ENCODE peak calls at places on chromosome 21, in six cellular contexts. One of them, this sample, is unnamed.

GRCh38 chr21:21682172-21682571 is 684.0 kb downstream of the NCAM2 start:
- DNase-seq in K562: no peak
- DNase-seq in Panc1: no peak
- DNase-seq in spleen: no peak
- DNase-seq in GM23338: no peak
- DNase-seq in breast epithelium: no peak
- DNase-seq in this sample: no peak

GRCh38 chr21:44049606-44050005 is 37.5 kb downstream of the TRAPPC10 start:
- DNase-seq in K562: no peak
- DNase-seq in Panc1: no peak
- DNase-seq in spleen: no peak
- DNase-seq in GM23338: no peak
- DNase-seq in breast epithelium: no peak
- DNase-seq in this sample: no peak

GRCh38 chr21:34582506-34583150 is 32.3 kb downstream of the RCAN1 start:
- DNase-seq in K562: peak; percentile 32
- DNase-seq in Panc1: no peak
- DNase-seq in spleen: no peak
- DNase-seq in GM23338: peak; percentile 70
- DNase-seq in breast epithelium: no peak
- DNase-seq in this sample: no peak

GRCh38 chr21:17512245-17513213 is at the start of gene CXADR:
- DNase-seq in K562: peak; percentile 81
- DNase-seq in Panc1: no peak
- DNase-seq in spleen: peak; percentile 89
- DNase-seq in GM23338: peak; percentile 95
- DNase-seq in breast epithelium: peak; percentile 76
- DNase-seq in this sample: peak; percentile 92

GRCh38 chr21:32914424-32915070 is 111.2 kb upstream of the OLIG2 start:
- DNase-seq in K562: no peak
- DNase-seq in Panc1: no peak
- DNase-seq in spleen: no peak
- DNase-seq in GM23338: no peak
- DNase-seq in breast epithelium: no peak
- DNase-seq in this sample: no peak

GRCh38 chr21:25912402-25912746 is 177.6 kb downstream of the GABPA start:
- DNase-seq in K562: no peak
- DNase-seq in Panc1: no peak
- DNase-seq in spleen: no peak
- DNase-seq in GM23338: no peak
- DNase-seq in breast epithelium: no peak
- DNase-seq in this sample: no peak

GRCh38 chr21:21039624-21040023 is 41.4 kb downstream of the NCAM2 start:
- DNase-seq in K562: no peak
- DNase-seq in Panc1: no peak
- DNase-seq in spleen: no peak
- DNase-seq in GM23338: no peak
- DNase-seq in breast epithelium: no peak
- DNase-seq in this sample: no peak

GRCh38 chr21:29217818-29218252 is 80.9 kb upstream of the BACH1 start:
- DNase-seq in K562: no peak
- DNase-seq in Panc1: peak; percentile 90
- DNase-seq in spleen: no peak
- DNase-seq in GM23338: no peak
- DNase-seq in breast epithelium: no peak
- DNase-seq in this sample: no peak

GRCh38 chr21:39006653-39007417 is 176.4 kb downstream of the PSMG1 start:
- DNase-seq in K562: no peak
- DNase-seq in Panc1: no peak
- DNase-seq in spleen: no peak
- DNase-seq in GM23338: no peak
- DNase-seq in breast epithelium: no peak
- DNase-seq in this sample: peak; percentile 65

GRCh38 chr21:17427157-17427556 is 85.7 kb upstream of the CXADR start:
- DNase-seq in K562: no peak
- DNase-seq in Panc1: no peak
- DNase-seq in spleen: no peak
- DNase-seq in GM23338: no peak
- DNase-seq in breast epithelium: no peak
- DNase-seq in this sample: no peak

GRCh38 chr21:32772281-32773047 is 909 bp upstream of the PAXBP1 start:
- DNase-seq in K562: peak; percentile 56
- DNase-seq in Panc1: no peak
- DNase-seq in spleen: peak; percentile 81
- DNase-seq in GM23338: peak; percentile 8
- DNase-seq in breast epithelium: no peak
- DNase-seq in this sample: peak; percentile 60

GRCh38 chr21:42413500-42413899 is 9.8 kb downstream of the UBASH3A start:
- DNase-seq in K562: no peak
- DNase-seq in Panc1: no peak
- DNase-seq in spleen: no peak
- DNase-seq in GM23338: no peak
- DNase-seq in breast epithelium: no peak
- DNase-seq in this sample: no peak

GRCh38 chr21:42495765-42496119 is 282 bp downstream of the RSPH1 start:
- DNase-seq in K562: no peak
- DNase-seq in Panc1: no peak
- DNase-seq in spleen: no peak
- DNase-seq in GM23338: peak; percentile 49
- DNase-seq in breast epithelium: no peak
- DNase-seq in this sample: peak; percentile 74

GRCh38 chr21:42028754-42029385 is 18.7 kb upstream of the ZBTB21 start:
- DNase-seq in K562: no peak
- DNase-seq in Panc1: no peak
- DNase-seq in spleen: no peak
- DNase-seq in GM23338: no peak
- DNase-seq in breast epithelium: peak; percentile 19
- DNase-seq in this sample: peak; percentile 30

GRCh38 chr21:18524097-18524496 is 120.5 kb upstream of the TMPRSS15 start:
- DNase-seq in K562: no peak
- DNase-seq in Panc1: no peak
- DNase-seq in spleen: no peak
- DNase-seq in GM23338: no peak
- DNase-seq in breast epithelium: no peak
- DNase-seq in this sample: no peak

GRCh38 chr21:34023691-34024381 is 49.5 kb upstream of the MRPS6 start:
- DNase-seq in K562: no peak
- DNase-seq in Panc1: no peak
- DNase-seq in spleen: no peak
- DNase-seq in GM23338: no peak
- DNase-seq in breast epithelium: no peak
- DNase-seq in this sample: no peak

GRCh38 chr21:29721242-29721641 is 218.6 kb downstream of the GRIK1 start:
- DNase-seq in K562: no peak
- DNase-seq in Panc1: no peak
- DNase-seq in spleen: no peak
- DNase-seq in GM23338: no peak
- DNase-seq in breast epithelium: no peak
- DNase-seq in this sample: no peak

GRCh38 chr21:15722591-15723324 is 7.0 kb upstream of the USP25 start:
- DNase-seq in K562: no peak
- DNase-seq in Panc1: no peak
- DNase-seq in spleen: no peak
- DNase-seq in GM23338: peak; percentile 71
- DNase-seq in breast epithelium: no peak
- DNase-seq in this sample: no peak

GRCh38 chr21:32712043-32712442 is 15.8 kb downstream of the SYNJ1 start:
- DNase-seq in K562: no peak
- DNase-seq in Panc1: no peak
- DNase-seq in spleen: no peak
- DNase-seq in GM23338: no peak
- DNase-seq in breast epithelium: no peak
- DNase-seq in this sample: peak; percentile 20

GRCh38 chr21:32021319-32022027 is 148.7 kb downstream of the HUNK start:
- DNase-seq in K562: no peak
- DNase-seq in Panc1: no peak
- DNase-seq in spleen: no peak
- DNase-seq in GM23338: no peak
- DNase-seq in breast epithelium: peak; percentile 86
- DNase-seq in this sample: peak; percentile 54

GRCh38 chr21:45987121-45987711 is 5.6 kb downstream of the COL6A1 start:
- DNase-seq in K562: no peak
- DNase-seq in Panc1: no peak
- DNase-seq in spleen: peak; percentile 73
- DNase-seq in GM23338: no peak
- DNase-seq in breast epithelium: no peak
- DNase-seq in this sample: no peak

GRCh38 chr21:45990049-45990711 is 8.6 kb downstream of the COL6A1 start:
- DNase-seq in K562: no peak
- DNase-seq in Panc1: no peak
- DNase-seq in spleen: peak; percentile 45
- DNase-seq in GM23338: no peak
- DNase-seq in breast epithelium: peak; percentile 40
- DNase-seq in this sample: no peak

GRCh38 chr21:45989355-45990048 is 7.9 kb downstream of the COL6A1 start:
- DNase-seq in K562: no peak
- DNase-seq in Panc1: no peak
- DNase-seq in spleen: peak; percentile 69
- DNase-seq in GM23338: no peak
- DNase-seq in breast epithelium: peak; percentile 46
- DNase-seq in this sample: no peak

GRCh38 chr21:45986316-45987051 is 4.9 kb downstream of the COL6A1 start:
- DNase-seq in K562: no peak
- DNase-seq in Panc1: no peak
- DNase-seq in spleen: peak; percentile 65
- DNase-seq in GM23338: no peak
- DNase-seq in breast epithelium: peak; percentile 33
- DNase-seq in this sample: peak; percentile 7

DNA sequence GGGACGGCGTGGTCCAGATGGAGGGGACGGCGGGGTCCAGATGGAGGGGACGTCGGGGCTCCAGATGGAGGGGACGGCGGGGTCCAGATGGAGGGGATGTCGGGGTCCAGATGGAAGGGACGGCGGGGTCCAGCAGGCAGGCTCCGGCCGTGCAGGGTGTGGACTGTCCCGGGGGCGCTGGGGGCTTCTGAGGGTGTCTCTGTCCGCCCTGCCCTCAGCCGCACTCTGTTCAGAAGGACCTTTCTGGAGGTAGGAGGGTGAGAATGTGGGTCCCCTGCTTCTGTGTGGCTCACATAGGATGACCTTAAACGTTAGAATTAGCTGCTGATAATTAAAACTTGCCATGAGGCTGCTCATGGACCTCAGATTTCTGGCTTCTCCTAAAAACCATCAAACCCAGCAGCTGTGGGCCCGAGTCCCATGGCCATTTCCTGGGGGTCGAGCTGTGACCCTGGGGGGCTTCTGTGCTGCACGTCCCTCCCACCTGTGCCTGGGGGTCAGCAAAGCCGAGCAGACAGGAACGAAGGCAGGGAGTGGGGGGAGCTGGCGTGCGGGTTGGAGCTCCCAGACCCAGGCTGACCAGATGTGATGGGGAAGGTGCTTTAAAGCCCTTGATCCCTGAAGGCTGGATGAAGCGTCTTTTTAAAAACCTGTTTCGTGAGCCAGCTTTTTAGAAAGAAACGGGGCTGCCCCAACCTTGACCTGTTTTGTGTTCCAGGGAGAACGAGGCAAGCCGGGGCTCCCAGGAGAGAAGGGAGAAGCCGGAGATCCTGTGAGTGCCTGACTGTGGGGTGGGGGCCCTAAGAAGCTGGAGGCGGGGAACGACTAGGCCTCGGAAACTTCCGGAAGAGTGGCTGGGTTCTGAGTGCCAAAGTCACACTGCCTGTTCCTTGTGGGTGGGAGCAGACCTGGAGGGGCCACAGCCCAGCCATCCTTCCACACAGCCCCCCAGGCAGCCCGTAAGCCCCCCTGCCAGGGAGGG is 7.1 kb downstream of the COL6A1 start:
- DNase-seq in K562: no peak
- DNase-seq in Panc1: no peak
- DNase-seq in spleen: peak; percentile 56
- DNase-seq in GM23338: no peak
- DNase-seq in breast epithelium: peak; percentile 50
- DNase-seq in this sample: no peak
- H3K4me1 ChIP-seq in K562: peaks cover 57% of the 10 kb centered on the region
- H3K4me1 ChIP-seq in Panc1: no peaks in the 10 kb centered on the region
- H3K4me1 ChIP-seq in spleen: no peaks in the 10 kb centered on the region
- H3K4me1 ChIP-seq in GM23338: no peaks in the 10 kb centered on the region
- H3K4me1 ChIP-seq in breast epithelium: no peaks in the 10 kb centered on the region
- H3K4me1 ChIP-seq in this sample: peaks cover 17% of the 10 kb centered on the region

DNA sequence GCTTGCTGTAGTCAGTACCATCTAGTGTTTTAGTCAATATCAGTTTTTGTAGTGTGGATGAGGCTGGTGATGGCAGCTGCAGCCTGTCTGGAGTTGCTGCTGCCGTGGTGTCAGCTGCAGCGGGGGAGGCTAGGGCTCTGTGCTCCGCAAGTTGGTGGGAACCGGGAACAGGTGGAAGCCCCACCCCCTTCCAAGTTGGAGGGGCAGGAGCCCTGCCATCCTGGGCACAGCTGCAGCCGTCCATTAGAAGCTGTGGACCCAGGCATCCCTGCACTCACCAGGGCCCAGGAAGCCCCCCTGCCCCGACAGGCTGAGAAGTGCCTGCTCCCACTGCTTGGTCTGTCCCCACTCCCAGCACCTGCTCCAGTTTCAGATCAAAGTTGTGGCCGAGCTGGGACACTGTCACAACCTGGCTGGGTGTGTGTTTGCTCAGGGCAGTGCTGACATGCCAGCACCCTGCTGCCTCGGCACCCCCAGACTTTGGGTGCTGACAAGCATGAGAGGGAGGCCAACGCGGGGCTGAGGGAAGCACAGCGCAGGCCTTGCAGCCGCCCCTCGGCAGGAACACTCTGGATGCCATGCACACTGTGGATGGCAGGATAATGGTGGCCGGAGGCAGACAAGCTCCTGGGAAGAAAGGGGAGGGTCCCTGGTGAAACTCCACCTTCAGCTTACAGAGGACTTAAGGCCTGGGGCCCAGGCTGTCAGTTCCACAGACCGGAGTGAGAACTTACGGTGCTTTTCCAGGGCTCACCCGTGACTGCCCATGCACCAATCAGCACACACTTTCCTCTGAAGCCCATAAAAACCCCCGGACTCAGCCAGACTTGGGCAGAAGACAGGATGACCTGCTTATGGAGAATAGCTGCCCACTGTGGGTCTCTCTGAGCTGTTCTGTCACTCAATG is 86.9 kb downstream of the ADARB1 start:
- DNase-seq in K562: no peak
- DNase-seq in Panc1: no peak
- DNase-seq in spleen: no peak
- DNase-seq in GM23338: no peak
- DNase-seq in breast epithelium: no peak
- DNase-seq in this sample: no peak
- TF ChIP-seq POLR2AphosphoS5 in K562: no peak
- TF ChIP-seq POLR2AphosphoS5 in Panc1: no peak
- TF ChIP-seq POLR2AphosphoS5 in spleen: no peak
- TF ChIP-seq POLR2AphosphoS5 in GM23338: no peak
- TF ChIP-seq POLR2AphosphoS5 in breast epithelium: no peak
- TF ChIP-seq POLR2AphosphoS5 in this sample: no peak

GRCh38 chr21:36381841-36382589 is 3.2 kb upstream of the CHAF1B start:
- DNase-seq in K562: no peak
- DNase-seq in Panc1: no peak
- DNase-seq in spleen: no peak
- DNase-seq in GM23338: no peak
- DNase-seq in breast epithelium: no peak
- DNase-seq in this sample: no peak
- H3K27ac ChIP-seq in K562: no peak overlapping the region
- H3K27ac ChIP-seq in Panc1: no peak overlapping the region
- H3K27ac ChIP-seq in spleen: no peak overlapping the region
- H3K27ac ChIP-seq in GM23338: no peak overlapping the region
- H3K27ac ChIP-seq in breast epithelium: no peak overlapping the region
- H3K27ac ChIP-seq in this sample: no peak overlapping the region

GRCh38 chr21:37373539-37373938 is 7.0 kb downstream of the DYRK1A start:
- DNase-seq in K562: no peak
- DNase-seq in Panc1: no peak
- DNase-seq in spleen: no peak
- DNase-seq in GM23338: no peak
- DNase-seq in breast epithelium: no peak
- DNase-seq in this sample: no peak
- H3K4me1 ChIP-seq in K562: peaks cover 17% of the 10 kb centered on the region
- H3K4me1 ChIP-seq in Panc1: peaks cover 52% of the 10 kb centered on the region
- H3K4me1 ChIP-seq in spleen: peaks cover 71% of the 10 kb centered on the region
- H3K4me1 ChIP-seq in GM23338: peaks cover 43% of the 10 kb centered on the region
- H3K4me1 ChIP-seq in breast epithelium: peaks cover 9% of the 10 kb centered on the region
- H3K4me1 ChIP-seq in this sample: peaks cover 73% of the 10 kb centered on the region

This sample was measured in transverse colon.